ENCODE peak calls at places on chromosomes 1 and 21, in four cellular contexts. H is dorsolateral prefrontal cortex, P is mesothelial cell of epicardium, U is thoracic aorta. W is an unnamed sample.
A peak's percentile ranks its signal among the peaks of the same experiment; 100 is the strongest.

GRCh38 chr1:71834570-71835441 is 447.5 kb downstream of the NEGR1 start:
- DNase-seq in U (no peak), P (no peak), H (no peak), W (no peak)

GRCh38 chr1:12480748-12481362 is 137.2 kb downstream of the DHRS3 start:
- DNase-seq in P (no peak), U (no peak), H (no peak), W (no peak)

GRCh38 chr21:15352009-15352408 is 287.2 kb upstream of the NRIP1 start:
- DNase-seq in P (no peak), H (no peak), U (no peak), W (no peak)

GRCh38 chr1:205355054-205355453 is 1.7 kb downstream of the KLHDC8A start:
- DNase-seq in P (no peak), H (no peak), U (no peak), W (no peak)

GRCh38 chr1:220300442-220301121 is 28.3 kb upstream of the RAB3GAP2 start:
- DNase-seq in P (peak; percentile 37), U (peak; percentile 71), H (peak; percentile 76), W (peak; percentile 37)

GRCh38 chr1:59485949-59486348 is 189.1 kb downstream of the FGGY start:
- DNase-seq in U (no peak), P (no peak), H (no peak), W (no peak)

GRCh38 chr21:32921632-32922230 is 104.0 kb upstream of the OLIG2 start:
- DNase-seq in H (no peak), U (no peak), P (no peak), W (no peak)

GRCh38 chr1:206885341-206886060 is 11.7 kb upstream of the IL24 start:
- DNase-seq in H (no peak), P (no peak), U (no peak), W (no peak)

GRCh38 chr1:237386362-237387143 is 344.6 kb downstream of the RYR2 start:
- DNase-seq in P (no peak), H (no peak), U (no peak), W (no peak)

GRCh38 chr1:214843281-214843680 is 239.3 kb upstream of the KCNK2 start:
- DNase-seq in U (no peak), H (no peak), P (no peak), W (no peak)

GRCh38 chr1:225651376-225651871 is 1.5 kb downstream of the ENAH start:
- DNase-seq in U (no peak), P (no peak), H (no peak), W (no peak)

GRCh38 chr1:211631168-211631567 is 44.3 kb downstream of the NEK2 start:
- DNase-seq in U (no peak), P (no peak), H (no peak), W (no peak)

GRCh38 chr1:150650193-150650592 is 20.8 kb upstream of the ENSA start:
- DNase-seq in P (no peak), U (no peak), H (no peak), W (no peak)

GRCh38 chr1:100433563-100433962 is 81.3 kb downstream of the CDC14A start:
- DNase-seq in P (no peak), H (no peak), U (no peak), W (no peak)

DNA sequence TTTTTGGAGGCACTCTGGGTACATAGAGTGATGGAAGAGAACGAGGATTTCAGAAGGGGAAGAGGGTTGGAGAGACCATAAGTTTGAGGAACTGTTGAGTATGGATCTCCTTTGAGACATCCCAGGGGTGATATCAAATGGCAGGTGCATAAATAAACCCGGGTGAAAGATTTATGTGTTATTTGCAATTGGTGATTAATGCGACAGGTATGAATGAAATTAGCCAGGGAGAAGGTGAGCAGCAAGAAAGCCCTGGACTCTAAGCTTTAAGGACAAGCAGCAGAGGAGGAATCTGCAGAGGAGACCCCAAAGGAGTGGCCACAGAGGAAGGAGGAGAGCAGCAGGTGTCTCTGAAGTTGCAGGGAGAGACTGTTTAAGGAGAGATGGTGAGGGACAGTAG is 8.8 kb upstream of the REN start:
- DNase-seq in P (no peak), U (no peak), H (no peak), W (no peak)
- TF ChIP-seq CTCF in P (no peak), U (no peak), H (no peak), W (no peak)

GRCh38 chr1:161132410-161133219 is at the start of gene DEDD:
- DNase-seq in U (peak; percentile 91), P (peak; percentile 79), H (peak; percentile 97), W (peak; percentile 65)
- TF ChIP-seq CTCF in U (no peak), P (no peak), H (no peak), W (no peak)

GRCh38 chr1:209820986-209821385 is 6.8 kb upstream of the UTP25 start:
- DNase-seq in U (no peak), P (no peak), H (no peak), W (no peak)

GRCh38 chr1:209825591-209826433 is 2.0 kb upstream of the UTP25 start:
- DNase-seq in P (no peak), U (no peak), H (no peak), W (no peak)

GRCh38 chr1:209827384-209828261 is at the start of gene UTP25:
- DNase-seq in P (peak; percentile 77), U (peak; percentile 81), H (peak; percentile 95), W (peak; percentile 86)

GRCh38 chr1:209822706-209823105 is 5.1 kb upstream of the UTP25 start:
- DNase-seq in U (no peak), H (no peak), P (no peak), W (no peak)

DNA sequence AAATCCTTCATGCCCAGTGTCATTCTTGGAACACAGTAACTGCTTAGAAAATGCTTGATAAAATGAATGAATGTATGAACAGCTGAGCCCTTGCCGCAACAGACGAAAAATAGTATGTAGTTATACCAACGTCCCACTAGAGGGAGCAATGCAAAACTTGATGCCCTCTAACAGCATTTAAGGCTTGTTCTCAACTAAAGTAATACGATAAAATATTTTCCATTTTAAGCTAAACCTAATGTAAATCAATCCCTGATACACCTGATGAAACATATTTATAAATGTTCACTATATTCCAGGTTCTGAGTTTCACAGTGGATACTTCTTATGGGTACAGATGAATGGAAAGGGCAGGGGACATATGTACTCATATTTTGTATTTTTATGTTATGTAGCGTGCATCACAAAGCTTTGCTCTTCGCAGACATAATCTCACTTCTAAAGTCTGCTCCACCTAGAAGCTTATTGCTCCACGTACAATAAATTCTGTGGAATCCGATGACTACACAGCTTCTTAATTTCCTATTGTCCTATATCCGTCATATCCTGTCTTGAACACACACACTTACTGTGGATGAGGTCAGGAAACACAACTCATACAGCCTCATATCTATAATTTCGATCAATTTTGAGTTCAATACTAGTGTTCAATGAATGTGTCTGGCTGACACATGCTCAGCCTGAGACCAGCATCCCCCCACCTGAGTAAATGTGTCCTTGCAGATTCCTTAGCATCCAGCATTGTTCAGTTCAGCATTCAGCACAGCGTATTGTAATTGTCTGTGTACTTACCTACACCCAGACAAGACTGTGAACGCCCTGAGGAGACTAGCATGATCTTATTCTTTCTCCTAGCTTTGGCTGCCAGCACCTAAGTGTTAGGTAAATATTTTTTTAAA is 4.4 kb upstream of the UTP25 start:
- DNase-seq in H (no peak), U (no peak), P (no peak), W (no peak)
- TF ChIP-seq CTCF in H (peak; percentile 79), U (peak; percentile 68), P (peak; percentile 91), W (no peak)

DNA sequence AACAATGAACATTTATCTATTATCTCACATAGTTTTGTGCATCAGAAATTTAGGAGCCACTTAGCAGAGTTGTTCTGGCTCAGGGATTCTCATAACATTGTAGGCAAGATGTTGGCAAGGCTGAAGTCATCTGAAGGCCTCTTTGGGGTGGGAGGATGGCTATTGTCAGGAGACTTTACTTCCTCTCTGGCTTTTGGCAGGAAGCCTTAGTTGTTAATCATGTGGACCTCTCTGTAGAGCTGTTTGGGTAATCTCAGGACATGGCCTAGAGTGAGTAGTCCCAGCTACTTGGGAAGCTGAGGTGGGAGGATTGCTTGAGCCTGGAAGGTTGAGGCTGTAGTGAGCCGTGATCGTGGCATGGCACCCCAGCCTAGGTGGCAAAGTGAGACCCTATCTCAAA is 40.2 kb downstream of the RASAL2 start:
- DNase-seq in U (no peak), H (no peak), P (no peak), W (no peak)
- TF ChIP-seq CTCF in U (no peak), H (no peak), P (no peak), W (no peak)

DNA sequence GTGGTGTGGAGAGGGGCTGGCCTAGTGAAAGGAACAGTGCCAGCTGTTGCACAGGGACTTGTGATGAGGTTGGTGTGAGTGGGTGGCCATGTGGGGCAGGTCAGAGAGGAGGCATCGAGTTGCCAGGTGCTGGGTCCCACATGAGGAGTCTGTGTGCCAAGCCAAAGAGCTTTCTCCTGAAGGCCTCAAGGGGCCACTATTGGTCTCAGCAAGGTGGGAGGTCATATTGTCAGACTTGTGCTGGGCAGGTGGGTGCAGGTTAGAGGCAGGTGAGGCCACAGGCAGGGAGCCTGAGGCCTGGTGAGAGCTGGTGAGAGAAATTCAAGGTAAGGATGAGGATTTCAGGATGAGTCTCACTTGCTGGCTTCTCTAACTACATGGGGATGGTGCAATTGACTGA is 256.8 kb downstream of the DISC1 start:
- DNase-seq in U (no peak), P (no peak), H (no peak), W (no peak)
- TF ChIP-seq CTCF in U (no peak), P (no peak), H (no peak), W (no peak)

DNA sequence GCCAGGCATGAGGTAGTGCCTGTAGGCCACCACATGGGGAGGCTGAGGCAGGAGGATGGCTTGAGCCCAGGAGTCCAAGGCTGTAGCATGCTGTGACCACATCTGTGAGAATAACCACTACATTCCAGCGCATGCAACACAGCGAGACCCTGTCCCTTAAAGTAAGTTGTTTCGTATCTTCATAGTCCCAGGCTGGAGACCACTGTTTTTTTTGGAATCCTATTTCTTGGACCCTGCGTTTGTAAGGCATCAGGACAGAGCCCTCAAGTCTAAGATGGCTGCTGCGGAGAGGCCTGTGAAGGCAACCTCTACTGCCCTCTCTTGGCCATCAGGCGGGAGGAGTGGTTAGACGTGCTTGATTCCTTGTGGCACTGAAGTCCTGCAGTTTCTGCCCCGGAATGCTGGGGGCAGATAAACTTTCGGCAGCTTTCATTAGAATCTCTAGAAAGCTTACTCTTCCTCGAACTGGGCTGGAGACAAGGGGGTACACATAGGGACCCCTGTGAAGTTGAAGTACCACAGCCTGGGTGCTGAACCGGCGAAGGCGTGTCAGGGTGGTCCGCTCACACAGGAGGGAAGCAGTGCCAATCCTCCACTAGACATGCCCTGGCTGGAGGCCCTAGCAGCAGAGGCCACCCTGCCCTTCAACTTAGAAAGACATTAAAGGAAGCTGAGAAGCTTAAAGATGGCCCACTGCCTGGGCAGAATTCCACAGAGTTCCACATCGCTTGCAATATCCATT is 36.6 kb downstream of the RABIF start:
- DNase-seq in U (no peak), P (no peak), H (no peak), W (no peak)
- TF ChIP-seq CTCF in U (no peak), P (peak; percentile 32), H (peak; percentile 10), W (no peak)

W was measured in omental fat pad.